ENCODE peak calls at places on chromosome 7, in four cellular contexts. C, V, A and D are unnamed samples.

GRCh38 chr7:115009139-115009538 is 87.2 kb downstream of the MDFIC start:
- DNase-seq in C (no peak), V (no peak), A (no peak), D (no peak)

GRCh38 chr7:50119815-50120637 is 27.0 kb upstream of the ZPBP start:
- DNase-seq in C (peak), V (no peak), A (peak), D (peak)

GRCh38 chr7:47561715-47562446 is 20.0 kb downstream of the TNS3 start:
- DNase-seq in C (no peak), V (no peak), A (no peak), D (no peak)

GRCh38 chr7:120273476-120273975 is 551 bp downstream of the KCND2 start:
- DNase-seq in C (peak), V (peak), A (peak), D (peak)

GRCh38 chr7:40822861-40823260 is 688.1 kb downstream of the SUGCT start:
- DNase-seq in C (no peak), V (no peak), A (no peak), D (no peak)

GRCh38 chr7:73831656-73832579 is 1.1 kb downstream of the CLDN4 start:
- DNase-seq in C (peak), V (no peak), A (peak), D (peak)

GRCh38 chr7:45594780-45595535 is 20.8 kb downstream of the ADCY1 start:
- DNase-seq in C (no peak), V (no peak), A (no peak), D (no peak)

GRCh38 chr7:135979674-135980660 is 2.8 kb upstream of the MTPN start:
- DNase-seq in C (no peak), V (peak), A (no peak), D (no peak)

GRCh38 chr7:87001214-87001613 is 58.2 kb downstream of the ELAPOR2 start:
- DNase-seq in C (no peak), V (peak), A (no peak), D (no peak)

GRCh38 chr7:64602086-64602485 is 39.2 kb upstream of the ZNF680 start:
- DNase-seq in C (no peak), V (no peak), A (no peak), D (no peak)

GRCh38 chr7:106462914-106463482 is 178.2 kb upstream of the NAMPT start:
- DNase-seq in C (peak), V (no peak), A (peak), D (peak)

GRCh38 chr7:142420554-142421362 is 162.9 kb upstream of the PRSS58 start:
- DNase-seq in C (peak), V (peak), A (peak), D (peak)

GRCh38 chr7:151038951-151039849 is 9.1 kb upstream of the ASIC3 start:
- DNase-seq in C (peak), V (peak), A (no peak), D (peak)

GRCh38 chr7:50393547-50394252 is 56.5 kb downstream of the FIGNL1 start:
- DNase-seq in C (no peak), V (peak), A (no peak), D (no peak)

GRCh38 chr7:20385121-20385520 is 54.4 kb downstream of the ITGB8 start:
- DNase-seq in C (no peak), V (peak), A (no peak), D (peak)